ENCODE peak calls at places on chromosomes 11 and 22, in five cellular contexts. W is hepatocyte; G is CD8-positive, alpha-beta memory T cell; D is esophagus squamous epithelium; P is left lung. R is an unnamed sample. For H3K4me1, the result is how much of the 10 kb centered on the place peaks cover.

GRCh38 chr11:70073881-70074371 is 4.2 kb upstream of the ANO1 start:
- DNase-seq in W (no peak), G (no peak), D (no peak), P (peak), R (no peak)

GRCh38 chr11:127106142-127106541 is 105.6 kb upstream of the KIRREL3 start:
- DNase-seq in W (peak), G (no peak), D (no peak), P (no peak), R (no peak)

GRCh38 chr11:1064167-1064566 is 10.5 kb upstream of the MUC2 start:
- DNase-seq in W (no peak), G (no peak), D (no peak), P (no peak), R (no peak)

GRCh38 chr11:95067042-95067827 is 516 bp downstream of the SRSF8 start:
- DNase-seq in W (peak), G (peak), D (no peak), P (peak), R (peak)

GRCh38 chr11:29300441-29300840 is 716.4 kb downstream of the KCNA4 start:
- DNase-seq in W (no peak), G (no peak), D (no peak), P (no peak), R (no peak)

GRCh38 chr11:11044137-11044855 is 186.4 kb upstream of the ZBED5 start:
- DNase-seq in W (no peak), G (no peak), D (no peak), P (no peak), R (no peak)

GRCh38 chr22:50713571-50714056 is 24.4 kb upstream of the ACR start:
- DNase-seq in W (no peak), G (no peak), D (no peak), P (no peak), R (no peak)

GRCh38 chr11:111417766-111418435 is 38.8 kb upstream of the POU2AF1 start:
- DNase-seq in W (peak), G (no peak), D (no peak), P (no peak), R (no peak)

GRCh38 chr11:134951305-134951700 is 539.3 kb upstream of the B3GAT1 start:
- DNase-seq in W (peak), G (no peak), D (no peak), P (no peak), R (no peak)

GRCh38 chr22:23800297-23801237 is 13.8 kb downstream of the SMARCB1 start:
- DNase-seq in W (no peak), G (no peak), D (no peak), P (no peak), R (no peak)

GRCh38 chr11:105697291-105697690 is 87.4 kb downstream of the GRIA4 start:
- DNase-seq in W (no peak), G (no peak), D (no peak), P (no peak), R (no peak)

GRCh38 chr11:36469063-36469462 is 41.0 kb downstream of the TRAF6 start:
- DNase-seq in W (no peak), G (peak), D (no peak), P (no peak), R (no peak)

GRCh38 chr11:63567044-63567840 is 4.1 kb upstream of the PLAAT2 start:
- DNase-seq in W (peak), G (peak), D (no peak), P (no peak), R (peak)

GRCh38 chr11:110435780-110436717 is 6.3 kb downstream of the FDX1 start:
- DNase-seq in W (no peak), G (no peak), D (no peak), P (no peak), R (no peak)

GRCh38 chr11:117096140-117096972 is 1.9 kb downstream of the SIK3 start:
- DNase-seq in W (peak), G (peak), D (no peak), P (no peak), R (peak)

GRCh38 chr11:95078526-95078925 is 11.1 kb upstream of the ENDOD1 start:
- DNase-seq in W (no peak), G (no peak), D (no peak), P (no peak), R (no peak)

GRCh38 chr11:59212744-59213573 is at the start of gene MPEG1:
- DNase-seq in W (no peak), G (no peak), D (no peak), P (peak), R (no peak)

GRCh38 chr11:79189604-79190003 is 251.2 kb downstream of the TENM4 start:
- DNase-seq in W (no peak), G (no peak), D (no peak), P (no peak), R (no peak)

GRCh38 chr11:57425565-57426438 is 1.1 kb downstream of the SLC43A3 start:
- DNase-seq in W (peak), G (no peak), D (no peak), P (peak), R (no peak)

GRCh38 chr11:824292-824880 is 3.3 kb upstream of the CRACR2B start:
- DNase-seq in W (no peak), G (no peak), D (no peak), P (no peak), R (no peak)

GRCh38 chr22:44451016-44451415 is 47.0 kb downstream of the RTL6 start:
- DNase-seq in W (no peak), G (no peak), D (no peak), P (no peak), R (no peak)

GRCh38 chr11:57842873-57843272 is 81.3 kb downstream of the CTNND1 start:
- DNase-seq in W (no peak), G (no peak), D (no peak), P (no peak), R (no peak)

GRCh38 chr11:67357831-67358555 is 4.6 kb upstream of the POLD4 start:
- DNase-seq in W (no peak), G (no peak), D (no peak), P (no peak), R (no peak)

GRCh38 chr11:34161361-34161760 is 55.9 kb downstream of the NAT10 start:
- DNase-seq in W (no peak), G (no peak), D (no peak), P (no peak), R (no peak)

GRCh38 chr22:19085233-19086043 is 36.8 kb downstream of the DGCR2 start:
- DNase-seq in W (peak), G (no peak), D (no peak), P (no peak), R (peak)

GRCh38 chr11:93849751-93850584 is 450 bp downstream of the VSTM5 start:
- DNase-seq in W (peak), G (no peak), D (no peak), P (peak), R (no peak)

GRCh38 chr11:79396674-79397073 is 44.2 kb downstream of the TENM4 start:
- DNase-seq in W (no peak), G (no peak), D (no peak), P (no peak), R (no peak)

GRCh38 chr11:126127898-126128297 is 65.2 kb upstream of the CDON start:
- DNase-seq in W (no peak), G (no peak), D (no peak), P (no peak), R (no peak)

GRCh38 chr11:94956963-94957362 is 16.4 kb downstream of the CWC15 start:
- DNase-seq in W (no peak), G (no peak), D (no peak), P (no peak), R (no peak)

GRCh38 chr11:130162733-130163132 is 3.2 kb downstream of the ST14 start:
- DNase-seq in W (peak), G (no peak), D (no peak), P (peak), R (no peak)

GRCh38 chr11:130161441-130161840 is 1.9 kb downstream of the ST14 start:
- DNase-seq in W (no peak), G (no peak), D (no peak), P (no peak), R (no peak)

GRCh38 chr11:130159139-130159538 is 443 bp upstream of the ST14 start:
- DNase-seq in W (no peak), G (no peak), D (no peak), P (no peak), R (no peak)

GRCh38 chr11:130159657-130160459 is at the start of gene ST14:
- DNase-seq in W (peak), G (no peak), D (no peak), P (peak), R (no peak)

DNA sequence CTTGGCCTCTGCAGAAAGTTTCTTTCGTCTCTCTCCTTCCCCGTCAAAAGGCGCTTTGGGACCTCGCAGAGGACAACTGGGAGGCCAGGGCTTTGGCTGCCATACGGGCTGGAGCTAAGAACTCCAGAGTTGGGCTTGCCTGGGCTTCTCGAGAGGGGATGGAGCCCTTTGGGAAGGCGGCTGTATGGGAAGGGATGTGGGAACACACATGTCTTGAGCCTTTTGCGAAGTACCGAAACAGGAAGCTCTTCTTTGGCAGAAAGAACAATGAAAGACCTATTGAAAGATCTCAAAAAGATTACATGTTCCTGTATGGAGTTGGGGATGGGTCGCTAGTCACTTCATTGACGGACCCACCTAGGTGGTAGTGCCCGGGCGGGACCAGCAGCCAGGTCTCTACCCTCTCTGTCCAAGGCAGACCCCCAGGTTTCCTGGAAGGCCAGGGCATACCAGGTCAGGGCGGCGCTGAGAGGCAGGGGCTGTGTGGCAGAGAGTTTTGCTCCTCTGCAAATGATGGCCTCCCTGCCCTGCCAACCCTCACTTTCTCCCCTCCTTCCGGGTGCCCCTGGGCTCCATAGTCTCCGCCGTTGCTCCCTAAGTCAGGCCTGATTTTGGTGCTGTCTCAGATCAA is 993 bp downstream of the ST14 start:
- DNase-seq in W (no peak), G (no peak), D (no peak), P (no peak), R (no peak)
- H3K4me1 ChIP-seq in W (under half), G (under half), D (half or more), P (under half), R (under half)

GRCh38 chr11:128629516-128630106 is 42.3 kb upstream of the ETS1 start:
- DNase-seq in W (no peak), G (no peak), D (no peak), P (no peak), R (no peak)
- H3K4me1 ChIP-seq in W (under half), G (half or more), D (under half), P (under half), R (under half)

DNA sequence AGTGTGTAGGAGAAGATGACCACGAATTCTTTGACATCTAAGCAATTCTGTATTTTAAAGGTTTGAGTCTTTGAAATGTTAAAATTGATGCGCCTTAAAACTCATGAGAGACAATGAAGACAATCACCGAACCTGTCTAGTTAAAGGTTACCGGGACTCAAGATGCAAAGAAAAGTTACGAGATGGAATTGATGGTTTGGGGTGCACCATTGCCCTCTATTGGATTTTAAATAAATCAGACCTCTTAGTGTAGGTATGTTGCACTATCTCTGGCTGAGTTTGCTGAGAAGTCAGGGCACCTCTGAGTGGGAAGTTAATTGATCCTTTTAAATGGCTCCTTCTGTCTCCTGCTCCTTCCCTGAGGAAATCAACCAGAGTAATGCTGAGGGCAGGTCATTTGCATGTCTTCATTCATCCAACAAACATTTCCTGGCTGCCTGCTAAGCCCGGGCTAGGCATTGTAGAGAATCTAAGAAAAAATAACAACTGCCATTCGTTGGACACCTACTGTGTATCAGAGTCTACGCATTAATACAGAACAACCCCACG is 19.4 kb upstream of the TMA7B start:
- DNase-seq in W (no peak), G (no peak), D (no peak), P (no peak), R (no peak)
- H3K4me1 ChIP-seq in W (under half), G (half or more), D (under half), P (under half), R (under half)

GRCh38 chr11:27355575-27356104 is 7.4 kb downstream of the CCDC34 start:
- DNase-seq in W (no peak), G (no peak), D (no peak), P (no peak), R (no peak)
- H3K4me1 ChIP-seq in W (under half), G (under half), D (half or more), P (under half), R (under half)

GRCh38 chr11:3905080-3905953 is 49.9 kb downstream of the STIM1 start:
- DNase-seq in W (peak), G (peak), D (no peak), P (no peak), R (no peak)

GRCh38 chr11:3901249-3902025 is 46.0 kb downstream of the STIM1 start:
- DNase-seq in W (no peak), G (no peak), D (no peak), P (no peak), R (no peak)

GRCh38 chr11:3902441-3902840 is 47.0 kb downstream of the STIM1 start:
- DNase-seq in W (no peak), G (no peak), D (no peak), P (peak), R (no peak)

GRCh38 chr11:3904228-3904627 is 48.8 kb downstream of the STIM1 start:
- DNase-seq in W (no peak), G (no peak), D (no peak), P (no peak), R (no peak)

DNA sequence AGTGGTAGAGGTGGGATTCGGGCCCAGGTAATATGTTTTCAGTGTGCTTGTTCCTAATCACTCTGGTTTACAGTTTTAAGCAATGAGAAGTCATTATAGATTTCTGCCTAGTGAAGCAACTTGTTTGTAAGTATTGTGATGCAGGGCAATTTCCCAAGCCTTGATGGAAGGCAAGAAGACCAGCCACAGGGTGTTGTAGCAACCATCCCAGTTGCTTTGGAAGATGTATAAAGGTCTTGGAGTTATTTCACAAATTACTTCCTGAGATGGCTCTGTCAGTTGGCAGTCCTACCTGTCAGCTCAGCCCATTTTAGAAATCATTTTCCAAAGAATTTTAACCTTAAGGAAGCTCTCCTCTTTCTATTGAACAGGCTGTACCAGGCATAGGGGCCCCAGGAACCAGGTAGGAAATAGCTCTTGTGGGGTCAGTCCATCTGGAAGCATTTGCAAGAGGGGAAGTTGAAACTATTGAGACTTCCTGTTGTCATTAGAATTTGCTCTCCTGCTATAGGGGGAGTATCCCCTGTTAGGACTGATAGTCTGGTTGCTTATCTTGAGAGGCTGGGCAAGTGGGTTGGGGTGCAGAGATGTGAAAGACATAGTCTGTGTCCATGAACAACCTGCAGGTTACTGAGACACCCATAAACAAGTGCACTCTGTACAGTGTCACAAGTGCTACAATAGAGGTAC is 47.9 kb downstream of the STIM1 start:
- DNase-seq in W (no peak), G (no peak), D (no peak), P (no peak), R (no peak)
- H3K4me1 ChIP-seq in W (under half), G (half or more), D (half or more), P (under half), R (under half)

GRCh38 chr11:131649861-131650260 is 279.4 kb downstream of the NTM start:
- DNase-seq in W (no peak), G (no peak), D (no peak), P (no peak), R (no peak)

GRCh38 chr11:131656179-131656838 is 285.9 kb downstream of the NTM start:
- DNase-seq in W (no peak), G (no peak), D (no peak), P (no peak), R (no peak)

GRCh38 chr11:131654849-131655248 is 284.4 kb downstream of the NTM start:
- DNase-seq in W (no peak), G (no peak), D (no peak), P (no peak), R (no peak)

GRCh38 chr11:131653244-131653643 is 282.8 kb downstream of the NTM start:
- DNase-seq in W (no peak), G (no peak), D (no peak), P (no peak), R (no peak)

DNA sequence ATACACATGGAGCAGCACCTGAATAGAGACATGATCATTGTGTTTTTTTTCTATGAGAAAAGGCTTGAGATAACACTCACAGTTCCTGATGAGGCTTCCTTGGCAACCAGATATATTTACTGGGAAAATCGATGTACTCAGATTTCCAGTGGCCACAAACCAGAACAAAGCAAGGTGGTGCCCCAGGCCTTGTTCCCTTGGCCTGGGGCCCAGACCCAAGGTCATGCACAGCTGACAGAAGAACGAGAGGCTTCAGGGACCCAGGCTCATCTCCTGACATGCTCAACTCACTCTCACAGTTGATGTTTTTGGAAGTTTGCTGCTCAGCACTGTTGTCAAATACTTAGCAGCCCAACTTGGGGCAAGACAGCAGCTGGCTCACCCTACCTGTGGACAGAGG is 281.8 kb downstream of the NTM start:
- DNase-seq in W (no peak), G (no peak), D (no peak), P (no peak), R (no peak)
- H3K4me1 ChIP-seq in W (under half), G (under half), D (under half), P (under half), R (under half)

DNA sequence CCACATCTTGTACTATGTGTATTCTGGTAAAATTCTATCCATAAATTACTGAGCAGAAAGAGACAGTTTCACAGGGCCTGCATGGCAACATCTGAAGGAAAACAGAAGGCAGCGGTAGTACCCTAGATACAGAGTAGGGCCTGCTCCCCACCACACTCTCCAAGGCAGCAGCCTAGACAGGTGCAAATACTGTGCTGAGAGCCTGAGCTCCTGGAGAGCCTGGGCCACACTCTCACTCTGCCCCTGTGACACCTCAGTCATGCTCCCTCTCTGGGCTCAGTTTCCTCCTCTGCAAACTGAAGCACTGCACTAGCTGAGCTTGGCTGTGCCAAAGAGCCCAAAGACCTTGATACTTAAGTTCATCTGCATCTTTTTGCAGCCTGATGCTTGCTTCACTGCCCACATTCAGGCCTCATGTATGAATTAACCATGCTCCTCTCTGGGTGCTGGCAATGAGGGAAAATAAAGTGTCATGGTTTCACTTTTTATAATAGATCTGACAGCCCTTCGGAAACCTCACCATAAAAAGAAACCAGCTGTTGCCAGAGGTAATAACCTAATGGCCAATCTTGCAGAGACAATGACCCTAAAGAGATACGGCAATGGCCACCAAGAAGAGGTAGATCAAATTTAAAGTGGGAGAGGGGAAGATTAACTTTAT is 104.7 kb downstream of the PLEKHA7 start:
- DNase-seq in W (no peak), G (no peak), D (no peak), P (no peak), R (no peak)
- H3K4me1 ChIP-seq in W (under half), G (under half), D (half or more), P (under half), R (under half)